ENCODE peak calls at places on chromosomes 13 and 19, in four cellular contexts. One of them, this sample, is unnamed.

GRCh38 chr19:6811906-6812305 is 39.4 kb downstream of the VAV1 start:
- DNase-seq in fibroblast of lung: peak
- DNase-seq in naive B cell: no peak
- DNase-seq in NCI-H774: no peak
- DNase-seq in this sample: no peak

GRCh38 chr19:38868551-38868950 is 9.5 kb downstream of the RINL start:
- DNase-seq in naive B cell: no peak
- DNase-seq in fibroblast of lung: no peak
- DNase-seq in NCI-H774: no peak
- DNase-seq in this sample: no peak

GRCh38 chr19:7483720-7484201 is 5.1 kb downstream of the PEX11G start:
- DNase-seq in naive B cell: no peak
- DNase-seq in fibroblast of lung: no peak
- DNase-seq in NCI-H774: no peak
- DNase-seq in this sample: no peak

GRCh38 chr19:12721656-12722565 is 1.8 kb downstream of the TNPO2 start:
- DNase-seq in NCI-H774: peak
- DNase-seq in fibroblast of lung: peak
- DNase-seq in naive B cell: peak
- DNase-seq in this sample: no peak

GRCh38 chr19:37905936-37906867 is at the start of gene WDR87:
- DNase-seq in naive B cell: peak
- DNase-seq in fibroblast of lung: peak
- DNase-seq in NCI-H774: peak
- DNase-seq in this sample: peak

GRCh38 chr13:28324181-28324789 is 170.6 kb downstream of the FLT1 start:
- DNase-seq in NCI-H774: no peak
- DNase-seq in fibroblast of lung: peak
- DNase-seq in naive B cell: peak
- DNase-seq in this sample: peak

GRCh38 chr13:103104340-103104739 is 38.1 kb upstream of the SLC10A2 start:
- DNase-seq in fibroblast of lung: no peak
- DNase-seq in naive B cell: no peak
- DNase-seq in NCI-H774: no peak
- DNase-seq in this sample: no peak

GRCh38 chr19:34432797-34433196 is 4.6 kb downstream of the UBA2 start:
- DNase-seq in NCI-H774: no peak
- DNase-seq in naive B cell: no peak
- DNase-seq in fibroblast of lung: no peak
- DNase-seq in this sample: no peak

GRCh38 chr13:23915308-23915707 is 18.0 kb upstream of the C1QTNF9B start:
- DNase-seq in NCI-H774: no peak
- DNase-seq in fibroblast of lung: no peak
- DNase-seq in naive B cell: no peak
- DNase-seq in this sample: peak

This sample was measured in NCI-H748 treated with DMSO at 0.1 percent for 48 hours.